ENCODE peak calls at places on chromosomes 12 and 14, in seven cellular contexts. U is H9, R is IMR-90, S is trophoblast cell, D is mesendoderm, I is mesenchymal stem cell, O is H1. F is an unnamed sample.

GRCh38 chr12:89117448-89118034 is 234.8 kb downstream of the DUSP6 start:
- DNase-seq in U (no peak), R (peak; percentile 2), S (no peak), D (peak; percentile 51), I (no peak), O (no peak), F (no peak)

GRCh38 chr12:51371295-51371953 is 19.8 kb downstream of the GALNT6 start:
- DNase-seq in U (peak; percentile 78), R (peak; percentile 97), S (peak; percentile 91), D (peak; percentile 99), I (peak; percentile 96), O (no peak), F (peak; percentile 86)

GRCh38 chr12:6399884-6400670 is 16.1 kb downstream of the LTBR start:
- DNase-seq in U (no peak), R (no peak), S (no peak), D (no peak), I (no peak), O (no peak), F (no peak)

GRCh38 chr12:70823182-70823976 is 97.2 kb downstream of the PTPRR start:
- DNase-seq in U (peak; percentile 36), R (no peak), S (no peak), D (peak; percentile 35), I (no peak), O (no peak), F (no peak)

GRCh38 chr14:77320238-77320935 is at the start of gene POMT2:
- DNase-seq in U (peak; percentile 97), R (peak; percentile 79), S (peak; percentile 92), D (peak; percentile 97), I (peak; percentile 92), O (peak; percentile 98), F (peak; percentile 92)

GRCh38 chr14:22052795-22053194 is 379.2 kb upstream of the OR4E1 start:
- DNase-seq in U (no peak), R (no peak), S (no peak), D (no peak), I (no peak), O (no peak), F (no peak)

GRCh38 chr14:33914676-33915516 is 36.0 kb downstream of the EGLN3 start:
- DNase-seq in U (no peak), R (peak; percentile 14), S (peak; percentile 49), D (peak; percentile 95), I (peak; percentile 85), O (no peak), F (no peak)

GRCh38 chr14:74826574-74826973 is 49.4 kb downstream of the PROX2 start:
- DNase-seq in U (peak; percentile 36), R (no peak), S (no peak), D (peak; percentile 9), I (no peak), O (no peak), F (no peak)

GRCh38 chr12:117525766-117526165 is 164.3 kb upstream of the NOS1 start:
- DNase-seq in U (no peak), R (no peak), S (no peak), D (no peak), I (no peak), O (no peak), F (no peak)

GRCh38 chr12:54991992-54992377 is 7.4 kb upstream of the TESPA1 start:
- DNase-seq in U (no peak), R (no peak), S (no peak), D (no peak), I (no peak), O (no peak), F (no peak)

GRCh38 chr14:105089746-105090492 is 24.7 kb upstream of the GPR132 start:
- DNase-seq in U (no peak), R (no peak), S (no peak), D (no peak), I (no peak), O (no peak), F (no peak)

GRCh38 chr14:105092912-105093425 is 27.7 kb upstream of the GPR132 start:
- DNase-seq in U (peak; percentile 51), R (peak; percentile 58), S (peak; percentile 35), D (no peak), I (peak; percentile 51), O (peak; percentile 59), F (no peak)

GRCh38 chr14:105092124-105092911 is 27.1 kb upstream of the GPR132 start:
- DNase-seq in U (peak; percentile 52), R (no peak), S (peak; percentile 32), D (no peak), I (peak; percentile 47), O (peak; percentile 63), F (no peak)

GRCh38 chr14:105090493-105091334 is 25.5 kb upstream of the GPR132 start:
- DNase-seq in U (peak; percentile 91), R (peak; percentile 62), S (peak; percentile 83), D (peak; percentile 91), I (peak; percentile 78), O (peak; percentile 98), F (peak; percentile 81)

DNA sequence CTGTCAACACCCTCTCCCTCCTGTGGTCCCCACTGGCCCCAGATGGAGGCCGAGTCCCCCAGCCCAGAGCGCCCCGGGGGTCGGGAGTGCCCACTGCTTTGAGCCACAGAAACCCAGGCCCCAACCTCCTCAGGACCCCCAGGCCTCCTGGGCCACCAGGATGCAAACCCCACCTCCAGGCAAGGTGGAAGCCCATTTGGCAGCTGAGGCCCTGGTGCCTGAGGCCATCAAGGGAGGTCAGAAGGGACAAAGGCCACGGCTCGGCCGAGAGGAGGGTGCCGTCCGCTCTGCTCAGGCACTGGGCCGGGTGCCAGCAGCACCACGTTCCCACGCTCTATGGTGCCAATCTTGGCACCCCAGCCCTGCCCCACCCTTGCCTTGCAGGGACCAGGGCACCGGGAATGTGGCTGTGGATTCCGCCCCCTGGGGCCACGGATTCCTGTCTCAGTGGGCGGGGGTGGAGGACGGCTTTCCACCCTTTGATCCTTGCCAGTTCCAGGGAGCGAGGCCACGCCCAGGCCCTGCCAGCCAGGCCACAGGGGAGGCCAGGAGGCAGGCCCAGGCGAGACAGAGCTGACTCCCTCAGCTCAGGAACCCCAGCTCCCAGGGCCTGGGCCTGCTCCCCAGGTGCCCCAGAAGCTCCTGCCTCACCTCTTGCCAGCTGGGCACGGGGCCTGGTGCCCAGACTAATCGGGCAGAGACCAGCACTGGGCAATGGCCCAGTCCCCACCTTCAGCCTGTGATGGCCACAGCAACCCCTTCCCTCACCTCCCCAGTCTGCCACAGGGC is 26.3 kb upstream of the GPR132 start:
- DNase-seq in U (peak; percentile 29), R (no peak), S (peak; percentile 25), D (no peak), I (no peak), O (no peak), F (no peak)
- H3K4me1 ChIP-seq in U (no peaks in the 10 kb centered on the region), R (peaks cover 35% of the 10 kb centered on the region), S (peaks cover 41% of the 10 kb centered on the region), D (peaks cover 3% of the 10 kb centered on the region), I (peaks cover 67% of the 10 kb centered on the region), O (peaks cover 18% of the 10 kb centered on the region), F (peaks cover 23% of the 10 kb centered on the region)

DNA sequence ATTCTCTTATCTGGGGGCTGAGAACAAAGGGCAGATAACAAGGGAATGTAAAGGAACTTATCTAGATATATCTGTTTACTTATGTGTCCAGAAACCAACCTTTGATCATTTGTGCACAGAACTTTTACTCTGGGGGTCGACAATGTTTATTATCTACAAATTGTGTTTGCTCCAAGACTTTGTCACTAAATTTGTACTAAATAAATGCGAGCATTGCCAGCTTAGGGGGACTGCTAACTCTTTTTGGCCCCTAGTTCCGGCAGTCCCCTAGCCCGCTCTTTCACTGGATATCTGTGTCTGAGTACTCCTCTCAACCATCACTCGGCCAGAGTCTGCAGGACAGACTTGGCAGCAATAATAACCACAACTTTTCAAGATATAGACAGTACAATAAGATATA is 88.2 kb downstream of the FSCB start:
- DNase-seq in U (no peak), R (no peak), S (no peak), D (no peak), I (no peak), O (no peak), F (no peak)
- H4K8ac ChIP-seq in U (no peak overlapping the region), R (no peak overlapping the region), S (no peak overlapping the region), D (no peak overlapping the region), I (no peak overlapping the region), O (no peak overlapping the region), F (no peak overlapping the region)

DNA sequence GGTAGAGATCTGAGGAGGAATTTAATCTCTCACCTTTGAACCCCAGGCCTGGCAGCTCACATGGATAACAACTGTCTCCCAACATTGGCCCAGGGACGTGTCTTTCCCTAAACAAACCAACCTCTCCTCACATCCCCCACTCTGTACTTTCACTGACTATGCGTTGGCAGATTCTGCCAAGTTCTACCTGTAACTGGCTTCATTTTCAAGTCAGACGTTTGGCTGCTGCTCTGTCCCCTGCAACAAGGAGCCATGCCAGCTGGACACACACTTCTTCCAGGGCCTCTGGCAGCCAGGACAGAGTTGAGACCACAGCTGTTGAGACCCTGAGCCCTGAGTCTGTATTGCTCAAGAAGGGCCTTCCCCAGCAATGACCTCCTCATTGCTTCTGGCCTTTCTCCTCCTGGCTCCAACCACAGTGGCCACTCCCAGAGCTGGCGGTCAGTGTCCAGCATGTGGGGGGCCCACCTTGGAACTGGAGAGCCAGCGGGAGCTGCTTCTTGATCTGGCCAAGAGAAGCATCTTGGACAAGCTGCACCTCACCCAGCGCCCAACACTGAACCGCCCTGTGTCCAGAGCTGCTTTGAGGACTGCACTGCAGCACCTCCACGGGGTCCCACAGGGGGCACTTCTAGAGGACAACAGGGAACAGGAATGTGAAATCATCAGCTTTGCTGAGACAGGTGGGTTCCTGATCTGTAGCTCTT is at the start of gene INHBC:
- DNase-seq in U (no peak), R (no peak), S (no peak), D (no peak), I (peak; percentile 56), O (no peak), F (no peak)
- H2BK120ac ChIP-seq in U (no peak within 1 kb of the TSS), R (no peak within 1 kb of the TSS), S (no peak within 1 kb of the TSS), D (no peak within 1 kb of the TSS), I (no peak within 1 kb of the TSS), O (peak within 1 kb of the TSS; percentile 57), F (no peak within 1 kb of the TSS)

GRCh38 chr14:61616524-61617185 is 78.7 kb upstream of the HIF1A start:
- DNase-seq in U (no peak), R (peak; percentile 89), S (peak; percentile 35), D (no peak), I (peak; percentile 74), O (no peak), F (no peak)

GRCh38 chr14:61618448-61618847 is 76.9 kb upstream of the HIF1A start:
- DNase-seq in U (no peak), R (no peak), S (no peak), D (no peak), I (no peak), O (no peak), F (no peak)

GRCh38 chr14:61615743-61616523 is 79.4 kb upstream of the HIF1A start:
- DNase-seq in U (no peak), R (no peak), S (no peak), D (no peak), I (no peak), O (no peak), F (no peak)

GRCh38 chr14:61611880-61612630 is 83.3 kb upstream of the HIF1A start:
- DNase-seq in U (no peak), R (peak; percentile 50), S (no peak), D (no peak), I (peak; percentile 47), O (no peak), F (no peak)

GRCh38 chr14:61614693-61615092 is 80.6 kb upstream of the HIF1A start:
- DNase-seq in U (no peak), R (no peak), S (no peak), D (no peak), I (no peak), O (no peak), F (no peak)
- H3K4me1 ChIP-seq in U (peaks cover 11% of the 10 kb centered on the region), R (peaks cover 24% of the 10 kb centered on the region), S (peaks cover 11% of the 10 kb centered on the region), D (peaks cover 3% of the 10 kb centered on the region), I (peaks cover 9% of the 10 kb centered on the region), O (peaks cover 9% of the 10 kb centered on the region), F (peaks cover 4% of the 10 kb centered on the region)